ENCODE peak calls at places on chromosomes 4 and X, in nine cellular contexts. Y is A549, F is body of pancreas, T is Peyer's patch, N is spleen, Z is upper lobe of left lung, H is H54, V is uterus, C is sigmoid colon. L is an unnamed sample.

GRCh38 chr4:108372678-108373077 is 203.9 kb upstream of the LEF1 start:
- DNase-seq in Y (no peak), F (no peak), T (no peak), N (no peak), Z (no peak), H (no peak), V (no peak), C (no peak), L (no peak)

GRCh38 chr4:154614306-154614705 is 1.9 kb upstream of the FGG start:
- DNase-seq in Y (no peak), F (no peak), T (no peak), N (no peak), Z (no peak), H (no peak), V (no peak), C (no peak), L (no peak)

GRCh38 chr4:62191446-62191845 is 991.3 kb downstream of the ADGRL3 start:
- DNase-seq in Y (no peak), F (no peak), T (no peak), N (no peak), Z (no peak), H (no peak), V (no peak), C (no peak), L (no peak)

GRCh38 chr4:165834116-165834515 is 38.9 kb upstream of the TLL1 start:
- DNase-seq in Y (no peak), F (no peak), T (no peak), N (no peak), Z (no peak), H (no peak), V (no peak), C (no peak), L (no peak)

GRCh38 chr4:151029537-151029936 is 14.5 kb upstream of the LRBA start:
- DNase-seq in Y (no peak), F (no peak), T (no peak), N (no peak), Z (no peak), H (no peak), V (no peak), C (no peak), L (no peak)

GRCh38 chrX:30275498-30275897 is 28.6 kb downstream of the MAGEB1 start:
- DNase-seq in Y (no peak), F (no peak), T (no peak), N (no peak), Z (no peak), H (no peak), V (no peak), C (no peak), L (no peak)

GRCh38 chr4:1374706-1375045 is 27.7 kb downstream of the UVSSA start:
- DNase-seq in Y (no peak), F (no peak), T (peak; percentile 31), N (peak; percentile 56), Z (no peak), H (no peak), V (no peak), C (peak; percentile 43), L (no peak)

GRCh38 chrX:139429913-139430312 is 100.6 kb upstream of the F9 start:
- DNase-seq in Y (no peak), F (no peak), T (no peak), N (no peak), Z (no peak), H (no peak), V (no peak), C (no peak), L (no peak)

GRCh38 chrX:68421651-68422050 is 11.6 kb downstream of the OPHN1 start:
- DNase-seq in Y (no peak), F (no peak), T (no peak), N (no peak), Z (no peak), H (no peak), V (no peak), C (no peak), L (no peak)

GRCh38 chr4:2699534-2699933 is 56.6 kb downstream of the TNIP2 start:
- DNase-seq in Y (no peak), F (no peak), T (no peak), N (no peak), Z (no peak), H (no peak), V (no peak), C (no peak), L (no peak)

GRCh38 chr4:96186593-96186992 is 346.7 kb downstream of the PDHA2 start:
- DNase-seq in Y (no peak), F (no peak), T (no peak), N (no peak), Z (no peak), H (no peak), V (no peak), C (no peak), L (no peak)

GRCh38 chr4:75107703-75108612 is 175.0 kb downstream of the PARM1 start:
- DNase-seq in Y (no peak), F (no peak), T (no peak), N (no peak), Z (no peak), H (no peak), V (no peak), C (no peak), L (no peak)

DNA sequence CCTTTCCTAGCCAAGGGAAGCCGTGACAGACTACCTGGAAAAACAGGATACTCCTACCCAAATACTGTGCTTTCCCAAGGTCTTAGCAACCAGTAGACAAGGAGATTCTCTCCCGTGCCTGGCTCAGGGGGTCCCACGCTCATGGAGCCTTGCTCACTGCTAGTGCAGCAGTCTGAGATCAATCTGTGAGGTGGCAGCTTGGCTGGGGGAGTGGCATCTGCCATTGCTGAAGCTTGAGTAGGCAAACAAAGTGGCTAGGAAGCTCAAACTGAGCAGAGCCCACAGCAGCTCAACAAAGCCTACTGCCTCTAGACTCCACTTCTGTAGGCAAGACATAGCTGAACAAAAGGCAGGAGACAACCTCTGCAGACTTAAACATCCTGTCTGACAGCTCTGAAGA is 177.1 kb downstream of the PARM1 start:
- DNase-seq in Y (no peak), F (no peak), T (no peak), N (no peak), Z (no peak), H (no peak), V (no peak), C (no peak), L (no peak)
- TF ChIP-seq POLR2A in Y (no peak), F (no peak), T (no peak), N (no peak), Z (no peak), H (no peak), V (no peak), C (no peak), L (no peak)

GRCh38 chrX:109732319-109732779 is 708 bp downstream of the ACSL4 start:
- DNase-seq in Y (peak; percentile 9), F (no peak), T (no peak), N (no peak), Z (no peak), H (peak; percentile 9), V (no peak), C (no peak), L (peak; percentile 7)
- TF ChIP-seq POLR2A in Y (no peak), F (no peak), T (no peak), N (no peak), Z (peak; percentile 16), H (no peak), V (no peak), C (no peak), L (no peak)

GRCh38 chr4:110197421-110198398 is 705 bp downstream of the ELOVL6 start:
- DNase-seq in Y (peak; percentile 16), F (peak; percentile 37), T (peak; percentile 71), N (peak; percentile 81), Z (peak; percentile 37), H (peak; percentile 15), V (peak; percentile 31), C (peak; percentile 70), L (peak; percentile 27)

GRCh38 chr4:110195561-110196205 is 2.7 kb downstream of the ELOVL6 start:
- DNase-seq in Y (peak; percentile 7), F (no peak), T (no peak), N (no peak), Z (no peak), H (no peak), V (no peak), C (no peak), L (no peak)

GRCh38 chr4:110196871-110197420 is 1.5 kb downstream of the ELOVL6 start:
- DNase-seq in Y (peak; percentile 31), F (peak; percentile 63), T (peak; percentile 81), N (no peak), Z (peak; percentile 44), H (peak; percentile 12), V (peak; percentile 40), C (peak; percentile 73), L (peak; percentile 39)

GRCh38 chr4:110193822-110194761 is 4.3 kb downstream of the ELOVL6 start:
- DNase-seq in Y (peak; percentile 68), F (peak; percentile 89), T (peak; percentile 73), N (peak; percentile 90), Z (peak; percentile 90), H (peak; percentile 61), V (peak; percentile 89), C (peak; percentile 83), L (peak; percentile 41)

DNA sequence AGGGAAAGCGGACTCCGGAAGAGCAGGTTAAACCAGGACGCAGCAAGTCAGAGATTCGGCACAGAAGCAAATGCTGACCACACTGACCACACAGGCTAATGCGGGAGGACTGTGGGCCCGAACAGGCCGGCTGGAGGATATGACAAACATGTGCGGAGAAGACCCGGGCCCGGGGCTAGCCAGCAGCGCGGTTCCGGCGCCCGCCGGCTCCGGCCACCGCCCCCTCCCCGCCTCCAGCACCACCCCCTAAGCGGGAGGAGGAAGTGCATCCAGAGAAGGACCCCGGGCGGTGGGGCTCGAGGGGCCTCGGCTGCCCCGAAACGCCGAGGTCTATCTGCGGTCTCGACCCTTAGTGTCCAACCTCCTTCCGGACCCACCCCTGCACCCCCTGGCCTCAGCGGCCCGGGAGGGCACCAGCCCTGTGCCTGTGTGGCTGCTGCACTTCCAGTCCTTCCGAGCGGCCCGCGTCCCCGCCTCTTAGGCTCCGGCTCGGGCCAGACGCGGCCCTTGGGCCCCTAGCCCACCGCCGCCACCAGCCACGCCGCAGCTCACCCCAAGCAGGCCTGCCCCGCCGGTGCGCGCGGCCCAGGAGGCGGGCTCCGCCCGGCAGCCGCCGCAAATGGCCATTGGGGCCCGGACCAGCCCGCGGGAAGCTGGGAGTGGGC is 2.1 kb downstream of the ELOVL6 start:
- DNase-seq in Y (peak; percentile 6), F (peak; percentile 65), T (peak; percentile 72), N (peak; percentile 90), Z (peak; percentile 60), H (peak; percentile 13), V (peak; percentile 23), C (peak; percentile 66), L (peak; percentile 29)
- TF ChIP-seq POLR2A in Y (peak; percentile 39), F (peak; percentile 61), T (no peak), N (no peak), Z (peak; percentile 44), H (no peak), V (peak; percentile 10), C (peak; percentile 27), L (no peak)

DNA sequence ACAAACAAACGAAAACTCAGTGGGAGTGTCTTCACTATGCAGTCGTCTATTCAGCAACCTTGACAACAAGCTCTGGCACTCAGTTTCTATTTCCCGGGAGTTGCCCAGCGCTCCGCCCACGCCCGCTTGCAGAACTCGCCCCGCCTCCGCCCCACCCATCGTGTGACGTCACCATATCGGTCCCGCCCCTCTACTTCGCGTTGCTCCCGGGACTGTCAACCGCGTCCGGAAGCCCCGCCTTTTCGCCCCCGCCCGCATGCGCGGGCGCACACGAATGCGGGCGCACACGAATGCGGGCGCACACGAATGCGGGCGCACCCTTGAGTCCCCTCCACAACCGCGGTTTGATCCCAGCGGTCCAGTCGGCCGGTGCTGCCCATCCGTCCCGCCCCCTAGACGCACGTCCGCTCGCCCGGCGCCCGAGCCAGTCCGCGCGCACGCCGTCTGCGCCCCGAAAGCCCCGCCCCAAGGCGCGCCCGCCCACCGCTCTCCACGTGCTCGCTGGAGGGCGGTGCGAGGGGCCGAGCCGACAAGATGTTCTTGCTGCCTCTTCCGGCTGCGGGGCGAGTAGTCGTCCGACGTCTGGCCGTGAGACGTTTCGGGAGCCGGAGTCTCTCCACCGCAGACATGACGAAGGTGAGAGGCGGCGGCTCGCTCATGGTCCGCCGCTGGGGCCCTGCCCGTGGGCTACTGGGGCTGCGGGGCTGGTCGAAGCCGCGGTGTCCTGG is at the start of gene LAP3:
- DNase-seq in Y (peak; percentile 76), F (peak; percentile 99), T (peak; percentile 100), N (peak; percentile 99), Z (peak; percentile 98), H (peak; percentile 68), V (peak; percentile 98), C (peak; percentile 99), L (peak; percentile 83)
- TF ChIP-seq POLR2A in Y (peak; percentile 83), F (peak; percentile 96), T (peak; percentile 93), N (peak; percentile 93), Z (peak; percentile 98), H (peak; percentile 93), V (peak; percentile 94), C (peak; percentile 83), L (peak; percentile 98)